ENCODE peak calls at places on chromosome 14, in ten cellular contexts. One of them, this sample, is unnamed.

GRCh38 chr14:37563189-37563588 is 31.9 kb downstream of the FOXA1 start:
- DNase-seq in AG10803: no peak
- DNase-seq in epithelial cell of proximal tubule: no peak
- DNase-seq in astrocyte of the spinal cord: no peak
- DNase-seq in fibroblast of lung: no peak
- DNase-seq in bronchial epithelial cell: no peak
- DNase-seq in neural crest cell: no peak
- DNase-seq in Panc1: no peak
- DNase-seq in IMR-90: no peak
- DNase-seq in H1: no peak
- DNase-seq in this sample: no peak

GRCh38 chr14:76908834-76909233 is 82.6 kb downstream of the LRRC74A start:
- DNase-seq in AG10803: no peak
- DNase-seq in epithelial cell of proximal tubule: no peak
- DNase-seq in astrocyte of the spinal cord: no peak
- DNase-seq in fibroblast of lung: no peak
- DNase-seq in bronchial epithelial cell: no peak
- DNase-seq in neural crest cell: no peak
- DNase-seq in Panc1: no peak
- DNase-seq in IMR-90: no peak
- DNase-seq in H1: no peak
- DNase-seq in this sample: no peak

GRCh38 chr14:64806202-64806861 is 73.4 kb downstream of the SPTB start:
- DNase-seq in AG10803: peak; percentile 80
- DNase-seq in epithelial cell of proximal tubule: no peak
- DNase-seq in astrocyte of the spinal cord: peak; percentile 91
- DNase-seq in fibroblast of lung: peak; percentile 39
- DNase-seq in bronchial epithelial cell: peak; percentile 87
- DNase-seq in neural crest cell: no peak
- DNase-seq in Panc1: peak; percentile 76
- DNase-seq in IMR-90: peak; percentile 92
- DNase-seq in H1: no peak
- DNase-seq in this sample: no peak

GRCh38 chr14:97266653-97267052 is 469.5 kb downstream of the VRK1 start:
- DNase-seq in AG10803: peak; percentile 59
- DNase-seq in epithelial cell of proximal tubule: peak; percentile 88
- DNase-seq in astrocyte of the spinal cord: peak; percentile 79
- DNase-seq in fibroblast of lung: no peak
- DNase-seq in bronchial epithelial cell: peak; percentile 32
- DNase-seq in neural crest cell: no peak
- DNase-seq in Panc1: no peak
- DNase-seq in IMR-90: no peak
- DNase-seq in H1: no peak
- DNase-seq in this sample: no peak

GRCh38 chr14:61438860-61439765 is 117.7 kb downstream of the PRKCH start:
- DNase-seq in AG10803: peak; percentile 59
- DNase-seq in epithelial cell of proximal tubule: no peak
- DNase-seq in astrocyte of the spinal cord: peak; percentile 80
- DNase-seq in fibroblast of lung: peak; percentile 34
- DNase-seq in bronchial epithelial cell: peak; percentile 93
- DNase-seq in neural crest cell: no peak
- DNase-seq in Panc1: peak; percentile 1
- DNase-seq in IMR-90: peak; percentile 57
- DNase-seq in H1: no peak
- DNase-seq in this sample: no peak

GRCh38 chr14:25056688-25057078 is 6.7 kb upstream of the STXBP6 start:
- DNase-seq in AG10803: peak; percentile 20
- DNase-seq in epithelial cell of proximal tubule: no peak
- DNase-seq in astrocyte of the spinal cord: no peak
- DNase-seq in fibroblast of lung: peak; percentile 15
- DNase-seq in bronchial epithelial cell: no peak
- DNase-seq in neural crest cell: no peak
- DNase-seq in Panc1: no peak
- DNase-seq in IMR-90: peak; percentile 66
- DNase-seq in H1: no peak
- DNase-seq in this sample: no peak

GRCh38 chr14:27938392-27938791 is 828.2 kb upstream of the FOXG1 start:
- DNase-seq in AG10803: no peak
- DNase-seq in epithelial cell of proximal tubule: no peak
- DNase-seq in astrocyte of the spinal cord: no peak
- DNase-seq in fibroblast of lung: no peak
- DNase-seq in bronchial epithelial cell: no peak
- DNase-seq in neural crest cell: no peak
- DNase-seq in Panc1: no peak
- DNase-seq in IMR-90: no peak
- DNase-seq in H1: no peak
- DNase-seq in this sample: no peak

GRCh38 chr14:67680121-67680602 is 5.7 kb upstream of the VTI1B start:
- DNase-seq in AG10803: peak; percentile 68
- DNase-seq in epithelial cell of proximal tubule: peak; percentile 59
- DNase-seq in astrocyte of the spinal cord: peak; percentile 72
- DNase-seq in fibroblast of lung: peak; percentile 78
- DNase-seq in bronchial epithelial cell: peak; percentile 92
- DNase-seq in neural crest cell: no peak
- DNase-seq in Panc1: no peak
- DNase-seq in IMR-90: peak; percentile 98
- DNase-seq in H1: no peak
- DNase-seq in this sample: no peak

GRCh38 chr14:98945611-98946570 is 326.1 kb downstream of the BCL11B start:
- DNase-seq in AG10803: no peak
- DNase-seq in epithelial cell of proximal tubule: no peak
- DNase-seq in astrocyte of the spinal cord: no peak
- DNase-seq in fibroblast of lung: no peak
- DNase-seq in bronchial epithelial cell: no peak
- DNase-seq in neural crest cell: no peak
- DNase-seq in Panc1: no peak
- DNase-seq in IMR-90: no peak
- DNase-seq in H1: no peak
- DNase-seq in this sample: no peak

GRCh38 chr14:87001333-87001732 is 991.6 kb downstream of the GALC start:
- DNase-seq in AG10803: no peak
- DNase-seq in epithelial cell of proximal tubule: no peak
- DNase-seq in astrocyte of the spinal cord: no peak
- DNase-seq in fibroblast of lung: no peak
- DNase-seq in bronchial epithelial cell: no peak
- DNase-seq in neural crest cell: no peak
- DNase-seq in Panc1: no peak
- DNase-seq in IMR-90: no peak
- DNase-seq in H1: no peak
- DNase-seq in this sample: no peak

GRCh38 chr14:87000071-87000470 is 992.9 kb downstream of the GALC start:
- DNase-seq in AG10803: no peak
- DNase-seq in epithelial cell of proximal tubule: no peak
- DNase-seq in astrocyte of the spinal cord: no peak
- DNase-seq in fibroblast of lung: no peak
- DNase-seq in bronchial epithelial cell: no peak
- DNase-seq in neural crest cell: no peak
- DNase-seq in Panc1: no peak
- DNase-seq in IMR-90: no peak
- DNase-seq in H1: no peak
- DNase-seq in this sample: no peak

GRCh38 chr14:87002831-87003230 is 990.2 kb downstream of the GALC start:
- DNase-seq in AG10803: peak; percentile 12
- DNase-seq in epithelial cell of proximal tubule: no peak
- DNase-seq in astrocyte of the spinal cord: no peak
- DNase-seq in fibroblast of lung: peak; percentile 27
- DNase-seq in bronchial epithelial cell: no peak
- DNase-seq in neural crest cell: no peak
- DNase-seq in Panc1: no peak
- DNase-seq in IMR-90: peak; percentile 5
- DNase-seq in H1: no peak
- DNase-seq in this sample: no peak

GRCh38 chr14:87005336-87005735 is 987.6 kb downstream of the GALC start:
- DNase-seq in AG10803: peak; percentile 51
- DNase-seq in epithelial cell of proximal tubule: no peak
- DNase-seq in astrocyte of the spinal cord: no peak
- DNase-seq in fibroblast of lung: peak; percentile 61
- DNase-seq in bronchial epithelial cell: no peak
- DNase-seq in neural crest cell: no peak
- DNase-seq in Panc1: no peak
- DNase-seq in IMR-90: peak; percentile 26
- DNase-seq in H1: no peak
- DNase-seq in this sample: no peak
- TF ChIP-seq CTCF in AG10803: no peak
- TF ChIP-seq CTCF in epithelial cell of proximal tubule: no peak
- TF ChIP-seq CTCF in astrocyte of the spinal cord: no peak
- TF ChIP-seq CTCF in fibroblast of lung: no peak
- TF ChIP-seq CTCF in bronchial epithelial cell: no peak
- TF ChIP-seq CTCF in neural crest cell: no peak
- TF ChIP-seq CTCF in Panc1: no peak
- TF ChIP-seq CTCF in IMR-90: no peak
- TF ChIP-seq CTCF in H1: no peak
- TF ChIP-seq CTCF in this sample: no peak

GRCh38 chr14:54642950-54643695 is 76.2 kb downstream of the SAMD4A start:
- DNase-seq in AG10803: peak; percentile 43
- DNase-seq in epithelial cell of proximal tubule: no peak
- DNase-seq in astrocyte of the spinal cord: peak; percentile 59
- DNase-seq in fibroblast of lung: peak; percentile 67
- DNase-seq in bronchial epithelial cell: peak; percentile 30
- DNase-seq in neural crest cell: no peak
- DNase-seq in Panc1: no peak
- DNase-seq in IMR-90: peak; percentile 46
- DNase-seq in H1: peak; percentile 44
- DNase-seq in this sample: no peak
- TF ChIP-seq CTCF in AG10803: peak; percentile 35
- TF ChIP-seq CTCF in epithelial cell of proximal tubule: peak; percentile 48
- TF ChIP-seq CTCF in astrocyte of the spinal cord: peak; percentile 26
- TF ChIP-seq CTCF in fibroblast of lung: peak; percentile 46
- TF ChIP-seq CTCF in bronchial epithelial cell: peak; percentile 34
- TF ChIP-seq CTCF in neural crest cell: no peak
- TF ChIP-seq CTCF in Panc1: peak; percentile 47
- TF ChIP-seq CTCF in IMR-90: peak; percentile 36
- TF ChIP-seq CTCF in H1: no peak
- TF ChIP-seq CTCF in this sample: peak; percentile 14

GRCh38 chr14:46048127-46048526 is 603.5 kb downstream of the RPL10L start:
- DNase-seq in AG10803: peak; percentile 3
- DNase-seq in epithelial cell of proximal tubule: no peak
- DNase-seq in astrocyte of the spinal cord: peak; percentile 49
- DNase-seq in fibroblast of lung: peak; percentile 17
- DNase-seq in bronchial epithelial cell: peak; percentile 37
- DNase-seq in neural crest cell: peak; percentile 50
- DNase-seq in Panc1: peak; percentile 32
- DNase-seq in IMR-90: peak; percentile 18
- DNase-seq in H1: peak; percentile 58
- DNase-seq in this sample: no peak
- TF ChIP-seq CTCF in AG10803: peak; percentile 25
- TF ChIP-seq CTCF in epithelial cell of proximal tubule: peak; percentile 56
- TF ChIP-seq CTCF in astrocyte of the spinal cord: peak; percentile 43
- TF ChIP-seq CTCF in fibroblast of lung: peak; percentile 27
- TF ChIP-seq CTCF in bronchial epithelial cell: peak; percentile 28
- TF ChIP-seq CTCF in neural crest cell: no peak
- TF ChIP-seq CTCF in Panc1: no peak
- TF ChIP-seq CTCF in IMR-90: peak; percentile 46
- TF ChIP-seq CTCF in H1: peak; percentile 56
- TF ChIP-seq CTCF in this sample: no peak

GRCh38 chr14:100155049-100155621 is 4.3 kb downstream of the DEGS2 start:
- DNase-seq in AG10803: no peak
- DNase-seq in epithelial cell of proximal tubule: no peak
- DNase-seq in astrocyte of the spinal cord: no peak
- DNase-seq in fibroblast of lung: peak; percentile 15
- DNase-seq in bronchial epithelial cell: peak; percentile 43
- DNase-seq in neural crest cell: peak; percentile 34
- DNase-seq in Panc1: peak; percentile 12
- DNase-seq in IMR-90: no peak
- DNase-seq in H1: peak; percentile 93
- DNase-seq in this sample: no peak
- TF ChIP-seq CTCF in AG10803: peak; percentile 49
- TF ChIP-seq CTCF in epithelial cell of proximal tubule: peak; percentile 80
- TF ChIP-seq CTCF in astrocyte of the spinal cord: peak; percentile 62
- TF ChIP-seq CTCF in fibroblast of lung: peak; percentile 67
- TF ChIP-seq CTCF in bronchial epithelial cell: peak; percentile 87
- TF ChIP-seq CTCF in neural crest cell: peak; percentile 72
- TF ChIP-seq CTCF in Panc1: no peak
- TF ChIP-seq CTCF in IMR-90: peak; percentile 44
- TF ChIP-seq CTCF in H1: no peak
- TF ChIP-seq CTCF in this sample: peak; percentile 53

DNA sequence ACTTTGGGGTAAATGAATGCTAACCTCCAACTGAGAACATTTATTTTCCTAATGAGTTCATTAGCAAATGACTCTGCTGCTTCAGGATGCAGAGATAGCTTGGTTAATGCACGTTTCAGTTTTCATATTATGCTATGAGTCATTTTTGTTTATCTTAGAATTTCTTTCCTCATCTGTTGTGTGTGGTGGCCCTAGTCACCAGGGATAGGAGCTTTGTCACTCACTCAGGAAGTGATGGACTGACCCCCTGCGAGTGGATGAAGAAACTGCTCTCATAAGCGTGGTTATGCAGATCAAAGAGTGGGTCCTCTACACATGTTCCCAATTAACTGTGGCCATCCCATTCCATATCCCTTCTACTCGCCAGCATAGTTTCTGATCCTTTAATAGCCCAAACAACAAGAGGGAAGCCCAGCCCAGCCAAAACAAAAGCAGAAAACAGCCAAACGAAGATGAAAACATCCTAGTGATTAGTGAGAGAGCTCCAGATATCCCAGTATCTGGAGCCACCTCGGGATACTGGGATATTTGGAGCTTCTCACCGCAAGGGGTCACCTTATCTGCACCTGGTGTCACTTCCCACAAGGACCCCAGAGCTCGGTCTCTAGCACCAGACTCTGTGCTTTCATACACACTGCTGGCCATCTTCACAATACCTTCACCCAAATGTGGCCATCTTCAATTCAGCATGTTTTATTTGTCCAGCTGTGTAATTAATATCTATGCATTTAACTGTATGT is 8.6 kb downstream of the TC2N start:
- DNase-seq in AG10803: peak; percentile 90
- DNase-seq in epithelial cell of proximal tubule: no peak
- DNase-seq in astrocyte of the spinal cord: peak; percentile 44
- DNase-seq in fibroblast of lung: peak; percentile 57
- DNase-seq in bronchial epithelial cell: peak; percentile 58
- DNase-seq in neural crest cell: no peak
- DNase-seq in Panc1: no peak
- DNase-seq in IMR-90: peak; percentile 66
- DNase-seq in H1: no peak
- DNase-seq in this sample: peak; percentile 76
- TF ChIP-seq CTCF in AG10803: no peak
- TF ChIP-seq CTCF in epithelial cell of proximal tubule: peak; percentile 2
- TF ChIP-seq CTCF in astrocyte of the spinal cord: no peak
- TF ChIP-seq CTCF in fibroblast of lung: no peak
- TF ChIP-seq CTCF in bronchial epithelial cell: peak; percentile 4
- TF ChIP-seq CTCF in neural crest cell: no peak
- TF ChIP-seq CTCF in Panc1: peak; percentile 9
- TF ChIP-seq CTCF in IMR-90: peak; percentile 12
- TF ChIP-seq CTCF in H1: peak; percentile 5
- TF ChIP-seq CTCF in this sample: no peak

DNA sequence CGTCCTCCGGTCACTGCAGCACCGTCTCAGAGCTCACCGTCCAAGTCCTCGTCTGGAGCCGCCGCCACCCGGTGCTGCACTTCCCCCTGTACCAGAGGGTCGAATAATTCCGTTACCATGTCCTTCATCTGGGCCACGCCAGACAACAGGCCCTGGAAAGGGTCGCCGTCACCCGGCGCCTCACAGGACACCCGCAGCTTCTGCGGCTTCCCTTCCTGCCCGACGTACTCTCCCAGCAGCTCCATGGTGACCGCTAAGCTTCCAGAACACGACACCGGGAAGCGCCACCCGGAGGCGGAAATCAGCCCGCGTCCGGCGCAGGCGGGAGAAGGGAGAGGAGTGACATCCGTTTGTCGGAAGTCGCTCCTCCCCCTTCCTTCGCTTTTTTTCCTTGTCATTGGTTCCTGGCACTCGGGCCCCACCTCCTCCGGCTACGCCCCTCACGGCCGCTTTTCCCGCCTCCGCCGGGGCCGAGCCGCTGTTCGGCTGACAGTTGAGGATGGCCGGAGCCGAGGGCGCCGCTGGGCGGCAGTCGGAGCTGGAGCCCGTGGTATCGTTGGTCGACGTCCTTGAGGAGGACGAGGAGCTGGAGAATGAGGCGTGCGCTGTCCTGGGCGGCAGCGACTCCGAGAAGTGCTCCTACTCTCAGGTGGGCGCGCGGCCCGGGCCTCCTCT is at the start of the genes GON7 and UBR7:
- DNase-seq in AG10803: peak; percentile 95
- DNase-seq in epithelial cell of proximal tubule: peak; percentile 74
- DNase-seq in astrocyte of the spinal cord: peak; percentile 98
- DNase-seq in fibroblast of lung: peak; percentile 95
- DNase-seq in bronchial epithelial cell: peak; percentile 93
- DNase-seq in neural crest cell: peak; percentile 93
- DNase-seq in Panc1: peak; percentile 84
- DNase-seq in IMR-90: peak; percentile 96
- DNase-seq in H1: peak; percentile 95
- DNase-seq in this sample: peak; percentile 89
- TF ChIP-seq CTCF in AG10803: peak; percentile 34
- TF ChIP-seq CTCF in epithelial cell of proximal tubule: peak; percentile 41
- TF ChIP-seq CTCF in astrocyte of the spinal cord: no peak
- TF ChIP-seq CTCF in fibroblast of lung: peak; percentile 39
- TF ChIP-seq CTCF in bronchial epithelial cell: peak; percentile 58
- TF ChIP-seq CTCF in neural crest cell: no peak
- TF ChIP-seq CTCF in Panc1: no peak
- TF ChIP-seq CTCF in IMR-90: peak; percentile 44
- TF ChIP-seq CTCF in H1: peak; percentile 29
- TF ChIP-seq CTCF in this sample: peak; percentile 31

This sample was measured in AG09319.